ENCODE peak calls at places on chromosomes 4 and X, in eight cellular contexts. C is mesothelial cell of epicardium; L is activated CD8-positive, alpha-beta memory T cell treated with anti-CD3 and anti-CD28 coated beads for 24 hours; Y is stimulated activated CD4-positive, alpha-beta T cell treated with anti-CD3 and anti-CD28 coated beads, Interleukin-15, amount 100 ng/mL, for 1 hour; U is HEK293T; Q is CD8-positive, alpha-beta T cell; O is activated T-cell treated with anti-CD3 and anti-CD28 coated beads, Interleukin-2, amount 50 U/mL, for 4 hours; V is GM23248. Z is an unnamed sample.

GRCh38 chrX:73821921-73822559 is 259.0 kb downstream of the CHIC1 start:
- DNase-seq in C (no peak), L (no peak), Y (no peak), U (no peak), Q (no peak), O (no peak), V (no peak), Z (no peak)

GRCh38 chrX:9302400-9302799 is 162.5 kb upstream of the TBL1X start:
- DNase-seq in C (no peak), L (no peak), Y (no peak), U (no peak), Q (no peak), O (no peak), V (no peak), Z (no peak)

GRCh38 chr4:13700196-13701140 is 72.9 kb upstream of the BOD1L1 start:
- DNase-seq in C (no peak), L (no peak), Y (no peak), U (no peak), Q (no peak), O (no peak), V (peak; percentile 80), Z (peak; percentile 82)

GRCh38 chr4:48913346-48913745 is 6.8 kb upstream of the OCIAD2 start:
- DNase-seq in C (no peak), L (no peak), Y (no peak), U (no peak), Q (no peak), O (no peak), V (peak; percentile 90), Z (peak; percentile 65)

GRCh38 chr4:109915385-109916002 is 2.8 kb downstream of the EGF start:
- DNase-seq in C (no peak), L (no peak), Y (no peak), U (no peak), Q (no peak), O (no peak), V (no peak), Z (no peak)

GRCh38 chr4:3710451-3711182 is 55.6 kb upstream of the ADRA2C start:
- DNase-seq in C (no peak), L (no peak), Y (no peak), U (no peak), Q (peak; percentile 11), O (no peak), V (no peak), Z (no peak)

GRCh38 chrX:1330605-1331004 is 6.0 kb upstream of the IL3RA start:
- DNase-seq in C (no peak), L (no peak), Y (no peak), U (no peak), Q (no peak), O (no peak), V (no peak), Z (no peak)

GRCh38 chr4:56641494-56642051 is 39.5 kb downstream of the HOPX start:
- DNase-seq in C (no peak), L (no peak), Y (no peak), U (no peak), Q (no peak), O (no peak), V (peak; percentile 92), Z (peak; percentile 78)

GRCh38 chr4:98519268-98519993 is 139.0 kb downstream of the TSPAN5 start:
- DNase-seq in C (no peak), L (no peak), Y (no peak), U (no peak), Q (no peak), O (no peak), V (peak; percentile 63), Z (no peak)

GRCh38 chr4:122045533-122045932 is 93.7 kb upstream of the TRPC3 start:
- DNase-seq in C (no peak), L (no peak), Y (no peak), U (peak; percentile 36), Q (no peak), O (no peak), V (peak; percentile 92), Z (peak; percentile 67)

GRCh38 chr4:140622333-140622958 is 53.7 kb upstream of the UCP1 start:
- DNase-seq in C (no peak), L (no peak), Y (no peak), U (no peak), Q (no peak), O (no peak), V (no peak), Z (no peak)

GRCh38 chrX:135707880-135708279 is 5.6 kb upstream of the CT45A1 start:
- DNase-seq in C (no peak), L (no peak), Y (no peak), U (peak; percentile 74), Q (no peak), O (no peak), V (peak; percentile 23), Z (no peak)

GRCh38 chr4:38281416-38282071 is 321.3 kb downstream of the PTTG2 start:
- DNase-seq in C (no peak), L (no peak), Y (no peak), U (no peak), Q (no peak), O (no peak), V (peak; percentile 65), Z (no peak)

GRCh38 chrX:153922932-153923857 is 2.9 kb downstream of the ARHGAP4 start:
- DNase-seq in C (no peak), L (no peak), Y (no peak), U (peak; percentile 72), Q (no peak), O (no peak), V (peak; percentile 56), Z (no peak)

GRCh38 chrX:2325076-2325784 is 175.5 kb downstream of the DHRSX start:
- DNase-seq in C (no peak), L (peak; percentile 69), Y (no peak), U (peak; percentile 24), Q (peak; percentile 40), O (peak; percentile 45), V (no peak), Z (peak; percentile 12)

GRCh38 chr4:185113340-185113739 is 29.7 kb upstream of the SLC25A4 start:
- DNase-seq in C (no peak), L (no peak), Y (no peak), U (no peak), Q (no peak), O (no peak), V (peak; percentile 25), Z (no peak)

GRCh38 chr4:122073615-122074014 is 78.5 kb upstream of the BLTP1 start:
- DNase-seq in C (no peak), L (no peak), Y (no peak), U (no peak), Q (no peak), O (no peak), V (no peak), Z (no peak)

GRCh38 chrX:13396887-13397286 is 77.0 kb upstream of the ATXN3L start:
- DNase-seq in C (no peak), L (no peak), Y (no peak), U (no peak), Q (no peak), O (no peak), V (peak; percentile 57), Z (no peak)

GRCh38 chr4:185997287-185997686 is 71.7 kb upstream of the TLR3 start:
- DNase-seq in C (no peak), L (no peak), Y (no peak), U (no peak), Q (no peak), O (no peak), V (no peak), Z (no peak)

GRCh38 chr4:87268401-87268800 is 48.0 kb upstream of the KLHL8 start:
- DNase-seq in C (no peak), L (no peak), Y (no peak), U (no peak), Q (no peak), O (no peak), V (no peak), Z (no peak)

GRCh38 chr4:3640587-3640962 is 108.4 kb upstream of the LRPAP1 start:
- DNase-seq in C (no peak), L (no peak), Y (no peak), U (no peak), Q (no peak), O (no peak), V (peak; percentile 59), Z (no peak)

GRCh38 chr4:133154725-133155124 is 5.6 kb downstream of the PCDH10 start:
- DNase-seq in C (peak; percentile 46), L (no peak), Y (no peak), U (peak; percentile 16), Q (no peak), O (no peak), V (peak; percentile 59), Z (no peak)

GRCh38 chr4:13966241-13967195 is 339.0 kb upstream of the BOD1L1 start:
- DNase-seq in C (no peak), L (no peak), Y (no peak), U (no peak), Q (no peak), O (no peak), V (peak; percentile 87), Z (no peak)

GRCh38 chr4:55378617-55379467 is 16.9 kb upstream of the TMEM165 start:
- DNase-seq in C (no peak), L (no peak), Y (no peak), U (no peak), Q (no peak), O (no peak), V (no peak), Z (no peak)

GRCh38 chr4:4856071-4857000 is 3.1 kb upstream of the MSX1 start:
- DNase-seq in C (no peak), L (no peak), Y (no peak), U (no peak), Q (no peak), O (no peak), V (peak; percentile 55), Z (no peak)

GRCh38 chr4:138275946-138276621 is 33.9 kb upstream of the SLC7A11 start:
- DNase-seq in C (no peak), L (no peak), Y (no peak), U (no peak), Q (no peak), O (no peak), V (peak; percentile 98), Z (peak; percentile 51)

GRCh38 chr4:7183161-7183560 is 9.2 kb upstream of the SORCS2 start:
- DNase-seq in C (no peak), L (no peak), Y (no peak), U (no peak), Q (no peak), O (no peak), V (peak; percentile 45), Z (no peak)

GRCh38 chr4:24642941-24643628 is 58.7 kb upstream of the DHX15 start:
- DNase-seq in C (no peak), L (no peak), Y (no peak), U (no peak), Q (no peak), O (no peak), V (peak; percentile 56), Z (no peak)

GRCh38 chr4:27239651-27240050 is 379.0 kb downstream of the STIM2 start:
- DNase-seq in C (no peak), L (no peak), Y (no peak), U (no peak), Q (no peak), O (no peak), V (peak; percentile 87), Z (no peak)

GRCh38 chr4:38656111-38656510 is 7.9 kb upstream of the KLF3 start:
- DNase-seq in C (no peak), L (no peak), Y (no peak), U (no peak), Q (no peak), O (no peak), V (no peak), Z (no peak)

GRCh38 chr4:185774076-185774731 is 37.8 kb downstream of the SORBS2 start:
- DNase-seq in C (no peak), L (no peak), Y (no peak), U (no peak), Q (no peak), O (no peak), V (no peak), Z (no peak)

GRCh38 chr4:108315699-108316098 is 147.0 kb upstream of the LEF1 start:
- DNase-seq in C (no peak), L (no peak), Y (no peak), U (no peak), Q (no peak), O (no peak), V (no peak), Z (no peak)

Z was measured in AG04449.